ENCODE peak calls at places on chromosome 9, in four cellular contexts. P is IMR-90, S is C1 segment of cervical spinal cord, X is Daoy. D is an unnamed sample.

GRCh38 chr9:40926404-40927259 is 201.8 kb downstream of the FOXD4L6 start:
- DNase-seq in P (no peak), S (no peak), X (no peak), D (no peak)

GRCh38 chr9:136711751-136712689 is at the start of gene DIPK1B:
- DNase-seq in P (no peak), S (no peak), X (peak), D (peak)

GRCh38 chr9:124762633-124763032 is 8.5 kb downstream of the NR6A1 start:
- DNase-seq in P (no peak), S (no peak), X (no peak), D (no peak)

GRCh38 chr9:69004836-69005235 is 9.1 kb downstream of the PRKACG start:
- DNase-seq in P (peak), S (no peak), X (no peak), D (no peak)

GRCh38 chr9:27717991-27718390 is 144.7 kb upstream of the C9orf72 start:
- DNase-seq in P (no peak), S (no peak), X (no peak), D (no peak)

GRCh38 chr9:36802171-36802920 is 229.7 kb downstream of the MELK start:
- DNase-seq in P (peak), S (peak), X (peak), D (no peak)

GRCh38 chr9:87867391-87867790 is 15.3 kb upstream of the SPATA31E1 start:
- DNase-seq in P (no peak), S (no peak), X (no peak), D (no peak)

GRCh38 chr9:123168526-123168925 is 99.9 kb downstream of the STRBP start:
- DNase-seq in P (no peak), S (no peak), X (no peak), D (no peak)

GRCh38 chr9:36862206-36863145 is 171.6 kb downstream of the PAX5 start:
- DNase-seq in P (peak), S (peak), X (peak), D (peak)

GRCh38 chr9:133351908-133352634 is 4.1 kb downstream of the RPL7A start:
- DNase-seq in P (peak), S (no peak), X (peak), D (peak)

GRCh38 chr9:104075801-104076753 is 18.0 kb upstream of the SMC2 start:
- DNase-seq in P (peak), S (no peak), X (no peak), D (peak)

GRCh38 chr9:131194767-131195166 is 69.4 kb downstream of the NUP214 start:
- DNase-seq in P (no peak), S (no peak), X (no peak), D (no peak)

GRCh38 chr9:22102347-22103053 is 93.4 kb upstream of the CDKN2B start:
- DNase-seq in P (no peak), S (no peak), X (no peak), D (no peak)

D was measured in osteoblast.